ENCODE peak calls at places on chromosome 18, in eight cellular contexts. O, C, P, V, S, F, U and J are unnamed samples. For H3K4me1, the result is how much of the 10 kb centered on the place peaks cover.

GRCh38 chr18:75698861-75699260 is 271.4 kb upstream of the SMIM21 start:
- DNase-seq in C (no peak), V (no peak), O (no peak), S (no peak), U (no peak), P (no peak), F (no peak), J (no peak)

GRCh38 chr18:7592305-7593071 is 25.4 kb downstream of the PTPRM start:
- DNase-seq in F (no peak), O (no peak), C (no peak), V (no peak), S (no peak), P (no peak), U (no peak), J (no peak)

GRCh38 chr18:62450546-62451395 is 72.1 kb upstream of the ZCCHC2 start:
- DNase-seq in V (peak), S (no peak), O (peak), P (no peak), U (peak), C (peak), F (peak), J (peak)

GRCh38 chr18:66682855-66683322 is 79.0 kb upstream of the CDH19 start:
- DNase-seq in O (no peak), C (no peak), P (no peak), F (no peak), U (no peak), S (no peak), V (no peak), J (no peak)

GRCh38 chr18:22324191-22325131 is 93.3 kb downstream of the CTAGE1 start:
- DNase-seq in O (peak), F (peak), S (no peak), C (peak), V (no peak), U (peak), P (no peak), J (peak)

GRCh38 chr18:8167036-8167435 is 442.2 kb upstream of the RAB12 start:
- DNase-seq in S (no peak), U (no peak), F (no peak), P (no peak), O (no peak), V (no peak), C (no peak), J (no peak)

GRCh38 chr18:5058768-5059539 is 138.1 kb downstream of the AKAIN1 start:
- DNase-seq in F (peak), P (no peak), V (no peak), O (no peak), U (no peak), S (no peak), C (peak), J (no peak)

GRCh38 chr18:54740146-54740844 is 88.0 kb upstream of the RAB27B start:
- DNase-seq in S (no peak), C (no peak), F (peak), U (no peak), O (no peak), V (no peak), P (no peak), J (no peak)

GRCh38 chr18:67417864-67418523 is 98.5 kb downstream of the DSEL start:
- DNase-seq in S (no peak), C (no peak), O (no peak), F (peak), V (peak), P (no peak), U (peak), J (no peak)

GRCh38 chr18:10343778-10344177 is 110.7 kb upstream of the APCDD1 start:
- DNase-seq in C (no peak), V (no peak), O (no peak), P (no peak), F (no peak), U (no peak), S (no peak), J (no peak)

GRCh38 chr18:35875566-35875965 is 96.9 kb upstream of the RMP24 start:
- DNase-seq in P (no peak), C (no peak), U (no peak), O (no peak), V (no peak), S (no peak), F (no peak), J (no peak)

GRCh38 chr18:77191241-77191751 is 58.4 kb upstream of the GALR1 start:
- DNase-seq in F (peak), C (no peak), U (no peak), V (no peak), O (no peak), S (no peak), P (no peak), J (no peak)

GRCh38 chr18:12518326-12518725 is 110.6 kb downstream of the PRELID3A start:
- DNase-seq in O (no peak), F (no peak), S (no peak), C (no peak), V (no peak), P (no peak), U (no peak), J (no peak)

GRCh38 chr18:9653390-9653789 is 39.0 kb upstream of the PPP4R1 start:
- DNase-seq in F (peak), P (no peak), O (no peak), S (no peak), U (peak), C (peak), V (no peak), J (no peak)

GRCh38 chr18:74499633-74500032 is 3.5 kb downstream of the CNDP2 start:
- DNase-seq in P (no peak), V (no peak), F (peak), O (peak), S (peak), C (peak), U (peak), J (peak)

GRCh38 chr18:35728676-35729075 is 147.1 kb downstream of the GALNT1 start:
- DNase-seq in F (no peak), C (no peak), V (no peak), P (no peak), S (no peak), O (no peak), U (no peak), J (no peak)

DNA sequence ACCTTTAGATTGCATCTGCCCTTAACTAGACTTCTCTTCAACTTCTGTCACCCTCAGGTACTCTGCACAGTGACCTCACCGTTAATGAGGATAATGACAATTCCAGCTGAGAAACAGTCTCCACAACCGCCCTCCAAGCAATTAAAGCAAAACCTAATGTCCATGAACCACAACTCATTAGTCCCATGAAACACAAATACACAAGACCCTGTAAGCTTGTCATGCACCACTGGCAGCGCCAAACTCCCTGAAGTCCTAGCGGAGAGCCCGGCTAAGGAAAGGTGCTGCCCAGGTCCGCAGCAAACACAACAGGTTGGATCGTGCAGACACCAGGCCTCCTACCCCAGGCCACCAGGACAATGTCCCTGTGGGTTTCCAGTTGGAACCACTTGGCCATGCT is 7.4 kb downstream of the SMAD7 start:
- DNase-seq in F (peak), P (no peak), V (no peak), C (no peak), S (no peak), O (peak), U (no peak), J (no peak)
- H3K4me3 ChIP-seq in F (peak), P (no peak), V (peak), C (peak), S (no peak), O (no peak), U (no peak), J (peak)

GRCh38 chr18:362914-363295 is 95.1 kb upstream of the THOC1 start:
- DNase-seq in O (no peak), U (no peak), F (peak), S (no peak), V (no peak), P (no peak), C (no peak), J (no peak)

GRCh38 chr18:364221-364620 is 96.4 kb upstream of the THOC1 start:
- DNase-seq in F (peak), U (no peak), V (no peak), O (no peak), S (no peak), C (no peak), P (no peak), J (no peak)

GRCh38 chr18:361941-362913 is 94.4 kb upstream of the THOC1 start:
- DNase-seq in O (no peak), C (no peak), F (peak), P (no peak), S (no peak), V (no peak), U (no peak), J (no peak)

GRCh38 chr18:365651-366050 is 97.8 kb upstream of the THOC1 start:
- DNase-seq in C (no peak), P (no peak), V (no peak), F (no peak), U (no peak), O (no peak), S (no peak), J (no peak)

DNA sequence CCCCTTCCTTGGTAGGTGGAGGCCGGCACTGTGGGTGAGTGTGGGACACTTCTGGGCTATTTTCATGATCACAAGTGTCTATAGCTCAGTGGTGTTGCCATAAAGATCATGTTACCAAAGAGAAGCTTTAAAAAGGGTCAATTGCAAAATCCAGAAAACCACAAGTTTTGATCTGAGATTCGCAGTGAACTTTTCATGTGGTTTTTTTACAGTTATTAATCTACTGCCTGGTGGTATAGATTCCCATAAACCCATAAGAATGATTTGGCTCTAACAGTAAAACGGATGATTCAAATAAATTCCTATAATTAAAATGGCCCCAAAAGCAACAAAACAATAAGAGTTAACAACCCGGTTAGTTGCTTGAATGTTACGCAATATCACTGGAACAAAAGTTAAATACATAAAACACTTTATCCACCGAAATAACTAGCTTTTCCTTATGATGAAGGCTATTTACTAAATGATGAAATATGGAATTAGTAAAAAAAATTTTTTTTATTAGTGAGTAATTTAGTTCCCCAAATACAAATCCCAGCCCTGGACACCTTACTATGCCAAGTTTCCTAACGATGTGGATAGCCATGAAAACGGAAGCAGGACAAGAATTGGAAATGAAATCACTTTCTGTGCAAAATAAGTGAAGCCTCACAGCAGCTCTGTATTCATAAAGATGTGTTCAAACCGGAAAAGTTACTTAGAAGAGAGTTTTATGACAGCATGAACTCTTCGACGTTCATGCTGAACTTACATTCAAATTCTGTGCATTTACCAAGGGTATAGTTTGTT is 95.7 kb upstream of the THOC1 start:
- DNase-seq in F (peak), P (no peak), O (no peak), S (no peak), C (no peak), V (no peak), U (no peak), J (no peak)
- H3K4me1 ChIP-seq in F (under half), P (under half), O (under half), S (under half), C (under half), V (under half), U (under half), J (under half)

GRCh38 chr18:28736223-28736622 is 559.3 kb upstream of the CDH2 start:
- DNase-seq in S (no peak), U (no peak), C (no peak), P (no peak), O (no peak), F (peak), V (no peak), J (no peak)
- H3K4me3 ChIP-seq in S (no peak), U (no peak), C (no peak), P (no peak), O (no peak), F (no peak), V (no peak), J (no peak)

GRCh38 chr18:11495441-11495840 is 114.0 kb upstream of the SLC35G4 start:
- DNase-seq in P (no peak), O (no peak), F (no peak), C (no peak), U (no peak), S (no peak), V (no peak), J (no peak)
- H3K4me1 ChIP-seq in P (under half), O (under half), F (under half), C (under half), U (under half), S (under half), V (under half), J (under half)

GRCh38 chr18:24428709-24429108 is 2.2 kb downstream of the IMPACT start:
- DNase-seq in U (no peak), S (no peak), P (no peak), V (no peak), O (no peak), F (no peak), C (no peak), J (no peak)
- H3K4me3 ChIP-seq in U (no peak), S (no peak), P (no peak), V (no peak), O (no peak), F (no peak), C (no peak), J (no peak)

GRCh38 chr18:3455938-3456685 is 6.1 kb downstream of the TGIF1 start:
- DNase-seq in V (no peak), P (no peak), U (no peak), O (no peak), F (peak), C (no peak), S (no peak), J (no peak)

GRCh38 chr18:3452750-3453539 is 3.0 kb downstream of the TGIF1 start:
- DNase-seq in P (no peak), S (no peak), O (no peak), V (no peak), F (peak), C (no peak), U (no peak), J (no peak)

GRCh38 chr18:3453540-3454364 is 3.8 kb downstream of the TGIF1 start:
- DNase-seq in U (peak), S (peak), O (peak), V (no peak), C (peak), P (no peak), F (peak), J (peak)

GRCh38 chr18:3455090-3455640 is 5.2 kb downstream of the TGIF1 start:
- DNase-seq in F (no peak), P (no peak), C (no peak), U (no peak), S (no peak), O (no peak), V (no peak), J (no peak)

DNA sequence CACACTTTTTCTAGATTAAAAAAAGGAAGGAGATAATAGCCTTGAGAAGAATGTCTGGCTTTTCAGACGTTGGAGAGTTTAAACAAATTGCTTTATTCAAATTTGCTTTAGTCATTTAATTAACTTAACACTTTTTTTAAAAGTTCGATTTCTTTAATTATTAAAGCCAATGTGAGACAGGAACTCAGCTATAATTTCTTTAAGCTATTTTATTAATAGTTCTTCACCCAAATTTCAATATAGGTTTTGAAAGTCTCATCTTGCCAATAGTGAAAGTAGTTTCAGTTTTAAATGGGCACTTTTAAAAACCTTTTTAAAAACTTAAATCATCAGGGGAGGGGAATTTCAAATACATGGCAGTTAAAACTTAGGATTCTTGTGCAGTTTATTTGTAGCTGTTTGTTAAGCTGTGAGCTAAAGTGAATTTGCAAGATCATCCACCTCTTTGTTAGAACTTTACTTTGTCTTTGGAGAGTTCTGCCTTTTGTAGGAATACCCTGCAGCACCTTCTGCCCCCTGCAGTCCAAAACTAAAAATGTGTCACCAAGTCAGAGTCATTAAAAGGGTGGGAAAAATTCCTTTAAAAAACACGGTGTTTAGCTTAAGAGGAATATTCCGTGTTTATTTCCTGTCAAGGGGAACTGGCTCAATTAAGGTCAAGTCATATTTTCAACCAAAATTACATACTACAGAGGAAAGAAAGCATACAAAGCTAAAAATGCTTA is 4.6 kb downstream of the TGIF1 start:
- DNase-seq in V (no peak), C (no peak), P (no peak), S (peak), F (peak), O (no peak), U (peak), J (no peak)
- H3K4me1 ChIP-seq in V (under half), C (half or more), P (under half), S (under half), F (under half), O (under half), U (under half), J (under half)

GRCh38 chr18:70600225-70600925 is 311.5 kb downstream of the SOCS6 start:
- DNase-seq in U (no peak), F (no peak), V (no peak), S (no peak), P (no peak), O (no peak), C (no peak), J (no peak)
- H3K4me3 ChIP-seq in U (no peak), F (no peak), V (no peak), S (no peak), P (no peak), O (no peak), C (no peak), J (no peak)

GRCh38 chr18:58401191-58401590 is 227.7 kb downstream of the ALPK2 start:
- DNase-seq in O (no peak), C (no peak), P (no peak), V (no peak), U (no peak), S (no peak), F (no peak), J (no peak)

GRCh38 chr18:58397385-58398132 is 231.3 kb downstream of the ALPK2 start:
- DNase-seq in P (no peak), V (no peak), S (no peak), C (no peak), O (no peak), U (no peak), F (no peak), J (no peak)

GRCh38 chr18:58396966-58397365 is 231.9 kb downstream of the ALPK2 start:
- DNase-seq in S (no peak), F (no peak), V (no peak), O (no peak), U (no peak), C (no peak), P (no peak), J (no peak)

GRCh38 chr18:58400337-58400885 is 228.5 kb downstream of the ALPK2 start:
- DNase-seq in F (peak), O (no peak), V (no peak), C (no peak), P (no peak), S (no peak), U (no peak), J (no peak)

DNA sequence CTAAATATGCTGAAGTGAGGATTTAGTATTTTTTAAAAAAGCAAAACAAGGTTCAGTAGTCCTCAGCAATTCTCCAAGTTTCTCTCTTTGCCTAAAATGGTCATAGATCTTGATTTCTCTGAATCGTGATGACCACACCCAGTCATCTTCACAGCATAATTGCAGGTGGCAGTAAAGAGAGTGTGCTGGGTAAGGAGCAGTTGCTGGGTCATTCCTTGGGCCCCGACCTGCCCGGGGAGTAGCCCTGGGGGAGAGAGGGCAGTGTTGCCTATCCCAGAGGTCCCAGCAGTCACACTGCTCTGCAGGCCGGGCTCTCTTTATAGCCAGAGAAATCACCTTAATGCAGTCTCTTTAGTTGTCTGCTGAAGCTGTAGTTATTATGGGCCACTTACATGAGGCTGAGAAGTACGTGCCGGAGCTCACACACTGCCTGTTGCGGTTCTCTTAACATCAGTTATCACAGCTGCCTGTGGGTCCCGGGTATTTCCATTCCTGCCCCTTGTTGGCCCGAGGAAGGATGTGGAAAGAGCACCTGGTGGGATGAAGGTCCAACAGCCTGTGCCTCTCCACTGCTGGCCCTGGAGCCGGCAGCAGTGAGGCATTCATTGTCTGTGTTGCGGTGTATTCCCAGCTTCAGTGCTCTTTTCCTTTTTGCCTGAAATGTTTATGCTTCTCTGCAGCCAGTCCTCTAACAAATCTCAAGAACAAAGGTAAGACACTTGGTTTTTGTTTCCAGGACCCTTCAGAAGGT is 230.1 kb downstream of the ALPK2 start:
- DNase-seq in C (no peak), S (no peak), F (no peak), O (no peak), V (no peak), U (no peak), P (no peak), J (no peak)
- H3K4me1 ChIP-seq in C (under half), S (under half), F (under half), O (under half), V (under half), U (under half), P (under half), J (under half)